ENCODE peak calls at places on chromosomes 7 and 10, in nine cellular contexts. Y is IMR-90; W is substantia nigra; A is NB4; G is NCI-H1092 treated with DMSO at 0.1 percent for 48 hours; Z is stimulated activated CD8-positive, alpha-beta memory T cell treated with anti-CD3 and anti-CD28 coated beads, Interleukin-4, amount 100 ng/mL, for 24 hours; D is HL-60; H is EH; C is skeletal muscle cell. N is an unnamed sample.

GRCh38 chr7:155258233-155258575 is 39.5 kb upstream of the INSIG1 start:
- DNase-seq in Y (peak; percentile 79), W (no peak), A (no peak), G (no peak), Z (no peak), D (no peak), H (peak; percentile 91), C (peak; percentile 77), N (peak; percentile 90)

GRCh38 chr10:132858121-132859081 is 72.5 kb upstream of the NKX6-2 start:
- DNase-seq in Y (no peak), W (no peak), A (no peak), G (no peak), Z (no peak), D (no peak), H (no peak), C (no peak), N (no peak)

GRCh38 chr7:18119985-18120384 is 92.3 kb upstream of the PRPS1L1 start:
- DNase-seq in Y (peak; percentile 19), W (no peak), A (peak; percentile 59), G (no peak), Z (no peak), D (no peak), H (peak; percentile 24), C (no peak), N (no peak)

GRCh38 chr7:115005942-115006341 is 84.0 kb downstream of the MDFIC start:
- DNase-seq in Y (no peak), W (no peak), A (no peak), G (no peak), Z (no peak), D (no peak), H (no peak), C (no peak), N (no peak)

GRCh38 chr7:129975309-129975708 is 22.5 kb upstream of the UBE2H start:
- DNase-seq in Y (no peak), W (no peak), A (no peak), G (no peak), Z (no peak), D (no peak), H (no peak), C (no peak), N (no peak)

GRCh38 chr10:121732676-121733445 is 134.6 kb upstream of the FGFR2 start:
- DNase-seq in Y (no peak), W (no peak), A (no peak), G (no peak), Z (no peak), D (no peak), H (no peak), C (no peak), N (no peak)

GRCh38 chr10:77452952-77453564 is 184.6 kb downstream of the KCNMA1 start:
- DNase-seq in Y (no peak), W (no peak), A (no peak), G (no peak), Z (no peak), D (no peak), H (no peak), C (no peak), N (no peak)

GRCh38 chr10:25125151-25125550 is 49.6 kb upstream of the GPR158 start:
- DNase-seq in Y (no peak), W (no peak), A (no peak), G (peak; percentile 19), Z (no peak), D (no peak), H (no peak), C (no peak), N (no peak)

GRCh38 chr10:49119746-49120145 is 4.4 kb upstream of the VSTM4 start:
- DNase-seq in Y (peak; percentile 54), W (no peak), A (no peak), G (no peak), Z (no peak), D (no peak), H (peak; percentile 40), C (no peak), N (no peak)

GRCh38 chr10:48448796-48449195 is 142.3 kb downstream of the MAPK8 start:
- DNase-seq in Y (peak; percentile 80), W (no peak), A (no peak), G (no peak), Z (no peak), D (no peak), H (peak; percentile 72), C (no peak), N (peak; percentile 50)

N was measured in GM04503.